ENCODE peak calls at places on chromosomes 7 and 10, in five cellular contexts. U, H, O, L and T are unnamed samples.

GRCh38 chr10:101272229-101272868 is 43.1 kb upstream of the LBX1 start:
- DNase-seq in U (peak; percentile 95), L (peak; percentile 50), H (peak; percentile 83), O (peak; percentile 60), T (no peak)

GRCh38 chr7:138001529-138002095 is at the start of gene CREB3L2:
- DNase-seq in L (peak; percentile 71), U (peak; percentile 30), H (peak; percentile 90), O (peak; percentile 62), T (peak; percentile 62)

GRCh38 chr7:1401011-1401410 is 58.3 kb downstream of the MICALL2 start:
- DNase-seq in O (no peak), H (no peak), U (no peak), L (no peak), T (peak; percentile 30)

GRCh38 chr7:125670926-125671572 is 741.4 kb upstream of the POT1 start:
- DNase-seq in O (peak; percentile 1), H (peak; percentile 21), U (no peak), L (peak; percentile 33), T (no peak)

GRCh38 chr7:92178928-92179373 is at the start of gene LRRD1:
- DNase-seq in H (peak; percentile 93), U (peak; percentile 65), L (peak; percentile 79), O (peak; percentile 68), T (peak; percentile 96)

GRCh38 chr7:159006610-159007130 is 138.0 kb downstream of the VIPR2 start:
- DNase-seq in L (no peak), O (no peak), U (no peak), H (no peak), T (no peak)

GRCh38 chr10:21398549-21399345 is 126.7 kb downstream of the SKIDA1 start:
- DNase-seq in H (peak; percentile 67), U (peak; percentile 28), O (no peak), L (peak; percentile 32), T (peak; percentile 74)

GRCh38 chr10:92593553-92594046 is 670 bp downstream of the KIF11 start:
- DNase-seq in O (peak; percentile 20), U (no peak), L (no peak), H (no peak), T (no peak)

GRCh38 chr7:130222-130572 is 62.2 kb upstream of the FAM20C start:
- DNase-seq in O (no peak), U (no peak), H (no peak), L (no peak), T (no peak)

GRCh38 chr10:21516270-21517131 is 9.0 kb downstream of the SKIDA1 start:
- DNase-seq in H (peak; percentile 85), L (peak; percentile 78), O (peak; percentile 67), U (no peak), T (no peak)

GRCh38 chr7:13336227-13336626 is 648.8 kb downstream of the ARL4A start:
- DNase-seq in U (no peak), O (no peak), L (peak; percentile 55), H (peak; percentile 72), T (no peak)

GRCh38 chr7:149310113-149310836 is 48.3 kb downstream of the ZNF783 start:
- DNase-seq in H (peak; percentile 81), U (peak; percentile 87), O (peak; percentile 63), L (peak; percentile 88), T (peak; percentile 36)

GRCh38 chr10:101817542-101818118 is 614 bp downstream of the OGA start:
- DNase-seq in L (peak; percentile 97), H (peak; percentile 97), U (peak; percentile 74), O (peak; percentile 61), T (peak; percentile 79)

GRCh38 chr10:124446830-124447740 is 2.8 kb downstream of the NKX1-2 start:
- DNase-seq in U (no peak), O (no peak), H (no peak), L (no peak), T (no peak)

GRCh38 chr7:3393862-3394261 is 92.8 kb downstream of the SDK1 start:
- DNase-seq in U (no peak), O (no peak), H (no peak), L (no peak), T (no peak)

GRCh38 chr10:132564249-132564605 is 26.6 kb downstream of the INPP5A start:
- DNase-seq in H (no peak), O (no peak), L (no peak), U (no peak), T (no peak)

GRCh38 chr10:52486840-52487611 is 172.9 kb downstream of the DKK1 start:
- DNase-seq in O (no peak), L (peak; percentile 81), U (peak; percentile 36), H (peak; percentile 89), T (peak; percentile 15)

GRCh38 chr7:73892003-73892975 is 31.3 kb downstream of the TMEM270 start:
- DNase-seq in H (peak; percentile 64), O (no peak), U (no peak), L (peak; percentile 68), T (no peak)

GRCh38 chr7:44622342-44623151 is 16.1 kb downstream of the OGDH start:
- DNase-seq in L (peak; percentile 46), O (no peak), U (no peak), H (peak; percentile 34), T (peak; percentile 21)

GRCh38 chr7:94182721-94183120 is 178.6 kb upstream of the BET1 start:
- DNase-seq in O (no peak), L (peak; percentile 21), U (no peak), H (peak; percentile 35), T (no peak)

GRCh38 chr7:1200045-1200444 is 32.6 kb upstream of the UNCX start:
- DNase-seq in U (no peak), O (no peak), L (peak; percentile 45), H (peak; percentile 20), T (no peak)

GRCh38 chr7:77327932-77328628 is 88.1 kb downstream of the GSAP start:
- DNase-seq in L (no peak), H (peak; percentile 40), O (no peak), U (no peak), T (no peak)

GRCh38 chr10:55426138-55426537 is 625.1 kb upstream of the PCDH15 start:
- DNase-seq in U (no peak), H (no peak), O (no peak), L (no peak), T (no peak)

GRCh38 chr10:14953452-14954000 is 370 bp downstream of the DCLRE1C start:
- DNase-seq in O (peak; percentile 62), U (peak; percentile 57), L (peak; percentile 71), H (peak; percentile 83), T (no peak)

GRCh38 chr7:79352323-79352722 is 101.1 kb downstream of the MAGI2 start:
- DNase-seq in U (no peak), O (no peak), H (no peak), L (peak; percentile 30), T (no peak)

GRCh38 chr7:51162724-51163329 is 153.8 kb downstream of the COBL start:
- DNase-seq in O (peak; percentile 63), H (peak; percentile 83), U (peak; percentile 41), L (peak; percentile 81), T (peak; percentile 80)

GRCh38 chr7:24381919-24382505 is 98.0 kb downstream of the NPY start:
- DNase-seq in O (peak; percentile 79), L (peak; percentile 27), H (peak; percentile 48), U (peak; percentile 37), T (peak; percentile 54)

GRCh38 chr7:139776486-139777303 is 1.1 kb downstream of the HIPK2 start:
- DNase-seq in O (peak; percentile 61), L (peak; percentile 65), H (peak; percentile 76), U (peak; percentile 52), T (peak; percentile 16)

GRCh38 chr7:100190059-100190711 is 12.5 kb downstream of the STAG3 start:
- DNase-seq in U (peak; percentile 58), H (peak; percentile 74), L (peak; percentile 73), O (peak; percentile 90), T (no peak)

GRCh38 chr10:33291053-33291592 is 43.3 kb downstream of the NRP1 start:
- DNase-seq in L (peak; percentile 82), U (peak; percentile 60), O (no peak), H (peak; percentile 91), T (peak; percentile 37)

GRCh38 chr10:71496927-71497801 is 100.4 kb downstream of the CDH23 start:
- DNase-seq in H (no peak), O (no peak), L (no peak), U (no peak), T (no peak)

DNA sequence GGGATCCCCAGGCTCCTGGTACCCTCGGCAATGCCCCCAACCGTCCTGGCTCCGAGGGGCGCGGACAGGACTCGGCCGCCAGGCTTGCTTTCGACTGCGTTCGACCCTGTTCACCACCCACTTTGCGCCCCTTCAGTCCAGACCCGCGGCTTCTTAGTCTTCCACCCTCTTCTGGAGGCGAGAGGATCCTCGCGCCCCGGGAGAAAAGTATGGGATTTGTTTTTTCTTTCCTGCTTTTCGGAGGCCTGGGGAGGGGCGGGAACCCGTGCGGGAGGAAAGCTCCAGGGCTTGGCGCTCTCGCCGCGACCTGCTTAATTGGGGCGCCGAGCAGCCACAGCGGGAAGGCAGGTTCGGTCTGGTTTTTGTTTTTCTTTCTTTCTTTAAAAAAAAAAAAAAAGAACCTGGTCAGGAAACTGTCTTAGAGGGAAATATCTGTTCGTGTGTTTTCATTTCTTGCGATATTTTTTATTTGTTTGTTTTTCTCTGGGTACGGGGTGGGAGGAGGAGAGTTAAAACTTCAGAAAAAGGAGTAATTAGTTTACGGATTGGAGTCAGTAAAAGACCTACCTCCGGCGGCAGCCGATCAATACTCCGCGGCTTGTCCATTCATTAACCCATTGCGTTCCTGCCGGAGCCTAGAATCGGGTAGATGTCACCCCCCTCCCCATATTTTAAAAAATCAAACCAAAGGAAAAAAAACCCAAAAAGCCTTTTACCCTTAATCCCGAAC is 1.6 kb downstream of the EMX2 start:
- DNase-seq in O (no peak), U (no peak), L (no peak), H (peak; percentile 58), T (no peak)
- H3K4me2 ChIP-seq in O (no peak overlapping the region), U (peak overlapping the region; percentile 74), L (no peak overlapping the region), H (peak overlapping the region; percentile 92), T (no peak overlapping the region)

DNA sequence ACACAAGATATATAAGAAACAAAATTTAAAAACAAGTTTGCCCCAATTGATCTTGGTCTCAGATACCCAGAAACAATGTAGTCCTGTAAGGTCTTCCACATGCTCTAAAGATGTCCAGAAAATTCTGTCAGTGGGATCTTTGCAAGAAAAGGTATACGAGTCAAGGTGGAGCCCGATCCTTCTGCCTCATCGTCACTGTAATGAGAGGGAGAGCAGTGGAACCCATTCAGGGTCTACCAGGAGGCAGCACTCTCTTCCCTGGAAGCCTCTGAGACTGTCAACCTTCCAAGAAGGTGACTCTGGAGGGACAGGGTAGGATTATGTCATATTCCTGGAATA is 112.8 kb downstream of the JCAD start:
- DNase-seq in L (no peak), O (no peak), H (no peak), U (no peak), T (no peak)
- H3K27ac ChIP-seq in L (no peak overlapping the region), O (no peak overlapping the region), H (no peak overlapping the region), U (peak overlapping the region; percentile 72), T (peak overlapping the region; percentile 91)

GRCh38 chr7:98802088-98802780 is 67.6 kb downstream of the TMEM130 start:
- DNase-seq in L (peak; percentile 4), U (peak; percentile 38), O (peak; percentile 72), H (peak; percentile 55), T (peak; percentile 68)

GRCh38 chr7:98800996-98801395 is 68.8 kb downstream of the TMEM130 start:
- DNase-seq in O (no peak), H (no peak), U (no peak), L (no peak), T (no peak)

GRCh38 chr7:98795741-98796493 is 73.9 kb downstream of the TMEM130 start:
- DNase-seq in U (no peak), O (no peak), H (peak; percentile 17), L (no peak), T (no peak)

GRCh38 chr7:98802781-98803110 is 67.1 kb downstream of the TMEM130 start:
- DNase-seq in H (no peak), U (no peak), O (peak; percentile 46), L (no peak), T (no peak)

GRCh38 chr7:98797150-98797549 is 72.7 kb downstream of the TMEM130 start:
- DNase-seq in L (no peak), O (no peak), U (no peak), H (no peak), T (peak; percentile 89)
- H3K4me1 ChIP-seq in L (no peaks in the 10 kb centered on the region), O (peaks cover 5% of the 10 kb centered on the region), U (no peaks in the 10 kb centered on the region), H (no peaks in the 10 kb centered on the region), T (peaks cover 29% of the 10 kb centered on the region)

GRCh38 chr7:127390186-127390816 is 2.2 kb downstream of the ZNF800 start:
- DNase-seq in O (no peak), H (no peak), L (no peak), U (no peak), T (no peak)
- H3K4me2 ChIP-seq in O (peak overlapping the region; percentile 98), H (peak overlapping the region; percentile 96), L (peak overlapping the region; percentile 73), U (peak overlapping the region; percentile 92), T (peak overlapping the region; percentile 85)